ENCODE peak calls at places on chromosomes 7 and 10, in ten cellular contexts. T is HCT116, U is HAP-1, O is AG10803, V is A549, G is PC-3, X is heart right ventricle, S is esophagus squamous epithelium, R is GM12864, P is GM12865. I is an unnamed sample.

GRCh38 chr7:41943098-41943577 is 240.2 kb upstream of the INHBA start:
- DNase-seq in T (peak; percentile 21), U (peak; percentile 87), O (peak; percentile 65), V (peak; percentile 50), G (peak; percentile 85), X (peak; percentile 76), S (peak; percentile 4), R (no peak), P (peak; percentile 76), I (peak; percentile 97)

GRCh38 chr7:134774076-134774475 is 5.4 kb upstream of the CALD1 start:
- DNase-seq in T (no peak), U (no peak), O (no peak), V (no peak), G (no peak), X (no peak), S (no peak), R (no peak), P (no peak), I (no peak)

GRCh38 chr7:105811189-105811847 is 65.1 kb downstream of the ATXN7L1 start:
- DNase-seq in T (no peak), U (no peak), O (no peak), V (no peak), G (no peak), X (no peak), S (no peak), R (no peak), P (no peak), I (no peak)

GRCh38 chr7:47271749-47272148 is 310.2 kb downstream of the TNS3 start:
- DNase-seq in T (no peak), U (no peak), O (no peak), V (no peak), G (no peak), X (no peak), S (no peak), R (no peak), P (no peak), I (no peak)

GRCh38 chr10:80070068-80070467 is 8.4 kb upstream of the TMEM254 start:
- DNase-seq in T (no peak), U (peak; percentile 13), O (no peak), V (no peak), G (no peak), X (no peak), S (no peak), R (no peak), P (no peak), I (no peak)

GRCh38 chr10:121536271-121536918 is 61.8 kb downstream of the FGFR2 start:
- DNase-seq in T (no peak), U (peak; percentile 85), O (no peak), V (no peak), G (no peak), X (no peak), S (no peak), R (no peak), P (no peak), I (no peak)

GRCh38 chr10:21293518-21294356 is 231.7 kb downstream of the SKIDA1 start:
- DNase-seq in T (no peak), U (peak; percentile 50), O (no peak), V (no peak), G (no peak), X (no peak), S (no peak), R (no peak), P (no peak), I (no peak)

GRCh38 chr7:157597562-157597961 is 260.8 kb downstream of the DNAJB6 start:
- DNase-seq in T (no peak), U (no peak), O (no peak), V (no peak), G (no peak), X (no peak), S (no peak), R (no peak), P (no peak), I (no peak)

GRCh38 chr10:74290703-74291102 is 139.7 kb downstream of the ADK start:
- DNase-seq in T (no peak), U (no peak), O (peak; percentile 78), V (no peak), G (peak; percentile 65), X (no peak), S (no peak), R (no peak), P (no peak), I (no peak)

GRCh38 chr10:74289956-74290355 is 138.9 kb downstream of the ADK start:
- DNase-seq in T (no peak), U (no peak), O (peak; percentile 37), V (no peak), G (no peak), X (no peak), S (no peak), R (no peak), P (no peak), I (no peak)

GRCh38 chr10:74292871-74293427 is 141.9 kb downstream of the ADK start:
- DNase-seq in T (peak; percentile 10), U (no peak), O (peak; percentile 76), V (no peak), G (peak; percentile 87), X (no peak), S (no peak), R (no peak), P (no peak), I (no peak)

GRCh38 chr10:74297389-74298080 is 146.5 kb downstream of the ADK start:
- DNase-seq in T (no peak), U (no peak), O (peak; percentile 77), V (no peak), G (no peak), X (no peak), S (no peak), R (no peak), P (no peak), I (no peak)

DNA sequence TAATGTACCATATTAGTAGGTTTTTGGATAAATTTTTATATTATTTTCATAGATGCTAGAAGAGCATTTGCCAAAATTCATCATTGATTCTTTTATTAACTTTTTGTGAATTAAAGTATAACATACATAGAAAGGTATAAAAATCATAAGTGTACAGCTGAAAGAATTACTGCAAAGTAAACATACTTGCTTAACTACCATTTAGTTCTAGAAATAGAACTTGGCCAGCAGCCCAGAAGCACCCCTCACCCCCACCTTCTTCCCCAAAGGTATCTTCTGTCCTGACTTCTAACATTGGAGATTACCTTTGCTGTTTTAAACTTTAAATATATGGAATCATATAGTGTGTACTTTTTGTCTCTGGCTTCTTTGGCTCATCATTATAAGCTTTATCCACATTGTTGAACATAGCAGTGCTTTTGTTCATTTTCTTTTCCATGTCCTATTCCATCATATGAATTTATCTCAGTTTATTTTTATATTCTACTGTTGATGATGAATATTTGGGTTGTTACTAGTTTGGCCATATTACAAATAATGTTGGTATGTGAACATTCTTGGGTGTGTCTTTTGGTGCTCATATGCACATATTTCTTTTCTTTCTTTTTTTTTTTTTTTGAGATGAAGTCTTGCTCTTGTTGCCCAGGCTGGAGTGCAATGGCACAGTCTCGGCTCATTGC is 142.8 kb downstream of the ADK start:
- DNase-seq in T (no peak), U (no peak), O (peak; percentile 85), V (no peak), G (peak; percentile 100), X (peak; percentile 26), S (no peak), R (no peak), P (no peak), I (peak; percentile 33)
- H3K4me3 ChIP-seq in T (no peak overlapping the region), U (no peak overlapping the region), O (no peak overlapping the region), V (no peak overlapping the region), G (peak overlapping the region; percentile 27), X (no peak overlapping the region), S (no peak overlapping the region), R (no peak overlapping the region), P (no peak overlapping the region), I (no peak overlapping the region)

DNA sequence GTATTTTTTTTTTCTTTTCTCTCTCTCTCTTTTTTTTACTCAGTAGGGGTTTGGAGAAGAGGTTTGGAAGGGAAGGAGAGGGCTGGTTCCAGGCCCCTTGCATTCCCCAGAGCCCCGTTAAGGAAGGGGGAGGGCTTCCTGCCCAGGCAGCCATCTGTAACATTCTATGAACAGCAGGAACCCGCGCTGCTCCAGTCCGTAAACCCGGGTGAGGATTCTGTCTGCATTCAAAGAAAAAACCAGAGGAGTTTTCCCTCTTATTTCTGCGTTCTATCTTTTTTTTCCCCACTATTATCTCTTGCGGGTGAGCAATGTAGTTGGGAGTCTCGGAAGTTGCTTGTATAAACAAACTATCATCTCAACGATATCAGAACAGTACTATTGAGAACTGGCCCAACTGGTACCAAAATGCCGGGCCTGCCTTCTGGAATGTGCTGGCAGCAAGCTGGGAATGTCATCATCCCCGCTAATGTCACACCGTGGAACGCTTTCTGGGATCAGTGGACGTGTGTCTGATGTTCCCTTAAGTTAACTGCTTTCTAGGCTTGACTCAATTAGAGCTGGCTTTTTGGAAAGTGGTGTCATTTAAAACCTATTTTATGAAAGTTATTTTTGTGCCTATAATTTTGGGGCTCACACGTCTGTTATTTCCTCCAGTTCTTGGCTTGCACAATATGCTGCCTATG is 153.1 kb upstream of the MEOX2 start:
- DNase-seq in T (no peak), U (no peak), O (peak; percentile 45), V (no peak), G (no peak), X (peak; percentile 83), S (no peak), R (no peak), P (no peak), I (peak; percentile 25)
- H3K4me3 ChIP-seq in T (no peak overlapping the region), U (no peak overlapping the region), O (peak overlapping the region; percentile 51), V (no peak overlapping the region), G (no peak overlapping the region), X (peak overlapping the region; percentile 29), S (no peak overlapping the region), R (no peak overlapping the region), P (no peak overlapping the region), I (no peak overlapping the region)

GRCh38 chr10:132483394-132483793 is 54.2 kb upstream of the INPP5A start:
- DNase-seq in T (no peak), U (no peak), O (no peak), V (no peak), G (no peak), X (no peak), S (no peak), R (no peak), P (no peak), I (no peak)

GRCh38 chr10:132481690-132482089 is 55.9 kb upstream of the INPP5A start:
- DNase-seq in T (no peak), U (no peak), O (no peak), V (no peak), G (no peak), X (no peak), S (no peak), R (no peak), P (no peak), I (no peak)

GRCh38 chr10:132480356-132480755 is 57.2 kb upstream of the INPP5A start:
- DNase-seq in T (no peak), U (no peak), O (no peak), V (no peak), G (peak; percentile 18), X (no peak), S (no peak), R (no peak), P (no peak), I (no peak)

GRCh38 chr10:132479603-132480221 is 57.9 kb upstream of the INPP5A start:
- DNase-seq in T (no peak), U (no peak), O (no peak), V (no peak), G (no peak), X (no peak), S (no peak), R (no peak), P (no peak), I (no peak)

DNA sequence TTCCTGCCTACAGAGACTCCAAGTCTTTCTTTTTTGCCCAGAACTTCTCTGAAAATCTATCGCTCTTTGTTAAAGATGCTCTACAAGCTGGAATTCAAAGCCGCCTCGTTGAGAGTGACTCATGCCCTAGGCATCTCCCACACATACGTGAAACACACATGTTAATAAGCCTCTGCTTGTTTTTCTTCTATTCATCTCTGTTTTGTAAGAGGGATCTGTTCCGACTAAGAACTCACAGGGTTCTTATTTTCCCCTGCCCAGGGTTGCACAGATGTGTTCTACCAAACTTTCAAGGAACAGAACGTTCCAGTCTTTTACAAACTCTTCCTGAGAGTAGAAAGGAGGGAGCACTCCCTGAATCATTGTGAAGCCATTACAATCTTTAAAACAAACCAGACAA is 55.5 kb upstream of the INPP5A start:
- DNase-seq in T (no peak), U (peak; percentile 65), O (peak; percentile 85), V (no peak), G (peak; percentile 32), X (no peak), S (no peak), R (no peak), P (no peak), I (no peak)
- H3K4me3 ChIP-seq in T (no peak overlapping the region), U (no peak overlapping the region), O (no peak overlapping the region), V (no peak overlapping the region), G (no peak overlapping the region), X (no peak overlapping the region), S (no peak overlapping the region), R (no peak overlapping the region), P (no peak overlapping the region), I (no peak overlapping the region)

DNA sequence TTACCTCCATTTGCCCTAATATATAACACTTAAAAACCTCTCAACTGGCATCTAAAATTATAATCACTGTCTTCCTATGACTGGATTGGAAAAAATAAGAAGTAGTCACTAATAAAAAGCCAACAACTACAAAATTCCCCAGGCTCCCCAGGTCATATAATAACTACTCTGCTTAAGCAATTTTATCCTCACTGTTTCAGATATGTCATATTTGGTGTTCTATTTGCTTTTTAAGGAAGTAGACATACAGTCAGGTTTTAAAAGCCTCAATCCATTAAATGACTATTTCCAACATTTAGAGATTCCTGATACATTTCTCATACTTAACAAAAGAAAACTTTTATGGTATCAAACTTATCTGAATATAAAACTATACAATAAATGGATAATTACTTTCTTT is 2.4 kb downstream of the H2AZ2 start:
- DNase-seq in T (no peak), U (no peak), O (no peak), V (no peak), G (no peak), X (no peak), S (no peak), R (no peak), P (no peak), I (no peak)
- H3K4me3 ChIP-seq in T (no peak overlapping the region), U (peak overlapping the region; percentile 67), O (no peak overlapping the region), V (no peak overlapping the region), G (peak overlapping the region; percentile 77), X (no peak overlapping the region), S (no peak overlapping the region), R (no peak overlapping the region), P (peak overlapping the region; percentile 82), I (no peak overlapping the region)